ENCODE peak calls at places on chromosomes 2 and 18, in eight cellular contexts. Q is kidney; Y is mucosa of descending colon; O is CD4-positive, CD25-positive, alpha-beta regulatory T cell; G is body of pancreas; K is heart right ventricle; Z is left ventricle myocardium inferior; F is transverse colon. W is an unnamed sample. For H3K4me1, H3K36me3 and H3K9me3, the result is how much of the 10 kb centered on the place peaks cover.

GRCh38 chr18:62426191-62426488 is 96.7 kb upstream of the ZCCHC2 start:
- DNase-seq in Q (no peak), Y (no peak), O (no peak), G (no peak), K (no peak), Z (no peak), F (no peak), W (no peak)

GRCh38 chr2:242034996-242035814 is 165.7 kb downstream of the RTP5 start:
- DNase-seq in Q (no peak), Y (no peak), O (no peak), G (no peak), K (no peak), Z (no peak), F (no peak), W (no peak)

GRCh38 chr2:383888-384287 is 96.0 kb upstream of the ALKAL2 start:
- DNase-seq in Q (peak), Y (peak), O (no peak), G (no peak), K (no peak), Z (no peak), F (peak), W (no peak)

GRCh38 chr18:7749510-7749981 is 182.4 kb downstream of the PTPRM start:
- DNase-seq in Q (no peak), Y (no peak), O (no peak), G (no peak), K (no peak), Z (no peak), F (no peak), W (peak)

GRCh38 chr2:213306320-213306942 is 22.2 kb downstream of the SPAG16 start:
- DNase-seq in Q (no peak), Y (peak), O (no peak), G (peak), K (peak), Z (peak), F (peak), W (no peak)

GRCh38 chr2:151844217-151844896 is 16.1 kb upstream of the ARL5A start:
- DNase-seq in Q (no peak), Y (no peak), O (no peak), G (no peak), K (no peak), Z (no peak), F (no peak), W (no peak)

GRCh38 chr2:100821255-100821912 is 1.4 kb downstream of the NPAS2 start:
- DNase-seq in Q (no peak), Y (no peak), O (no peak), G (no peak), K (no peak), Z (no peak), F (no peak), W (no peak)

GRCh38 chr2:99709229-99709628 is 219.4 kb upstream of the REV1 start:
- DNase-seq in Q (no peak), Y (no peak), O (no peak), G (no peak), K (no peak), Z (no peak), F (no peak), W (no peak)

GRCh38 chr2:203453858-203454451 is 81.1 kb downstream of the RAPH1 start:
- DNase-seq in Q (no peak), Y (peak), O (peak), G (no peak), K (peak), Z (no peak), F (no peak), W (peak)

GRCh38 chr2:66432801-66433694 is 1.9 kb upstream of the MEIS1 start:
- DNase-seq in Q (peak), Y (peak), O (no peak), G (peak), K (peak), Z (peak), F (peak), W (peak)

GRCh38 chr2:6877402-6878305 is at the start of gene RSAD2:
- DNase-seq in Q (peak), Y (peak), O (peak), G (peak), K (peak), Z (no peak), F (peak), W (no peak)

GRCh38 chr2:95277246-95277906 is 3.1 kb downstream of the PROM2 start:
- DNase-seq in Q (peak), Y (peak), O (no peak), G (peak), K (no peak), Z (peak), F (peak), W (no peak)

GRCh38 chr2:165572155-165572554 is 102.7 kb downstream of the CSRNP3 start:
- DNase-seq in Q (no peak), Y (peak), O (no peak), G (no peak), K (no peak), Z (no peak), F (no peak), W (no peak)

GRCh38 chr2:13481201-13481600 is 764.5 kb downstream of the TRIB2 start:
- DNase-seq in Q (no peak), Y (no peak), O (no peak), G (no peak), K (no peak), Z (no peak), F (no peak), W (no peak)

GRCh38 chr2:173354073-173354600 is 535 bp upstream of the CDCA7 start:
- DNase-seq in Q (no peak), Y (no peak), O (no peak), G (no peak), K (no peak), Z (no peak), F (no peak), W (peak)

GRCh38 chr2:168216351-168217005 is 30.9 kb downstream of the STK39 start:
- DNase-seq in Q (no peak), Y (peak), O (no peak), G (no peak), K (no peak), Z (no peak), F (peak), W (no peak)

GRCh38 chr18:67217551-67218166 is 298.9 kb downstream of the DSEL start:
- DNase-seq in Q (no peak), Y (peak), O (peak), G (peak), K (peak), Z (no peak), F (peak), W (no peak)

GRCh38 chr18:79569720-79570119 is 109.9 kb upstream of the CTDP1 start:
- DNase-seq in Q (peak), Y (no peak), O (no peak), G (no peak), K (no peak), Z (no peak), F (peak), W (no peak)

GRCh38 chr2:101628050-101628392 is 69.5 kb upstream of the MAP4K4 start:
- DNase-seq in Q (no peak), Y (no peak), O (no peak), G (no peak), K (no peak), Z (no peak), F (no peak), W (no peak)

GRCh38 chr2:222433381-222434173 is 9.2 kb downstream of the SGPP2 start:
- DNase-seq in Q (no peak), Y (no peak), O (no peak), G (no peak), K (no peak), Z (no peak), F (peak), W (peak)

GRCh38 chr2:217944923-217945322 is 57.9 kb downstream of the TNS1 start:
- DNase-seq in Q (no peak), Y (no peak), O (no peak), G (no peak), K (no peak), Z (no peak), F (no peak), W (peak)

GRCh38 chr2:137950238-137950637 is 14.0 kb upstream of the HNMT start:
- DNase-seq in Q (no peak), Y (no peak), O (no peak), G (no peak), K (no peak), Z (no peak), F (no peak), W (no peak)

GRCh38 chr2:24124003-24124585 is 825 bp downstream of the FAM228B start:
- DNase-seq in Q (no peak), Y (no peak), O (no peak), G (no peak), K (no peak), Z (no peak), F (no peak), W (no peak)

GRCh38 chr2:30403592-30404353 is 43.3 kb upstream of the LCLAT1 start:
- DNase-seq in Q (no peak), Y (peak), O (no peak), G (no peak), K (no peak), Z (no peak), F (no peak), W (no peak)

GRCh38 chr2:190809876-190810525 is 70.6 kb upstream of the GLS start:
- DNase-seq in Q (no peak), Y (no peak), O (no peak), G (no peak), K (no peak), Z (no peak), F (no peak), W (no peak)

GRCh38 chr18:3721771-3722661 is 272.0 kb downstream of the TGIF1 start:
- DNase-seq in Q (no peak), Y (no peak), O (no peak), G (no peak), K (no peak), Z (no peak), F (no peak), W (no peak)

GRCh38 chr2:63093512-63093911 is 42.9 kb downstream of the OTX1 start:
- DNase-seq in Q (no peak), Y (no peak), O (no peak), G (no peak), K (no peak), Z (no peak), F (no peak), W (no peak)

GRCh38 chr2:60882971-60883753 is 1.8 kb downstream of the REL start:
- DNase-seq in Q (no peak), Y (peak), O (peak), G (no peak), K (no peak), Z (no peak), F (peak), W (no peak)

GRCh38 chr2:232421189-232421785 is 14.6 kb downstream of the ALPG start:
- DNase-seq in Q (no peak), Y (no peak), O (no peak), G (no peak), K (no peak), Z (no peak), F (no peak), W (no peak)

GRCh38 chr2:133566967-133567645 is 1.2 kb downstream of the NCKAP5 start:
- DNase-seq in Q (peak), Y (peak), O (no peak), G (no peak), K (peak), Z (peak), F (peak), W (no peak)

GRCh38 chr2:197307933-197308521 is 2.6 kb downstream of the ANKRD44 start:
- DNase-seq in Q (no peak), Y (peak), O (peak), G (no peak), K (no peak), Z (no peak), F (peak), W (no peak)

GRCh38 chr2:64315561-64315960 is 138.4 kb upstream of the LGALSL start:
- DNase-seq in Q (no peak), Y (no peak), O (no peak), G (no peak), K (no peak), Z (no peak), F (no peak), W (no peak)

GRCh38 chr18:48948112-48949050 is 2.4 kb downstream of the SMAD7 start:
- DNase-seq in Q (peak), Y (peak), O (peak), G (peak), K (no peak), Z (no peak), F (peak), W (peak)

GRCh38 chr2:69095246-69095645 is 82.3 kb downstream of the ANTXR1 start:
- DNase-seq in Q (no peak), Y (peak), O (no peak), G (no peak), K (peak), Z (no peak), F (no peak), W (no peak)

DNA sequence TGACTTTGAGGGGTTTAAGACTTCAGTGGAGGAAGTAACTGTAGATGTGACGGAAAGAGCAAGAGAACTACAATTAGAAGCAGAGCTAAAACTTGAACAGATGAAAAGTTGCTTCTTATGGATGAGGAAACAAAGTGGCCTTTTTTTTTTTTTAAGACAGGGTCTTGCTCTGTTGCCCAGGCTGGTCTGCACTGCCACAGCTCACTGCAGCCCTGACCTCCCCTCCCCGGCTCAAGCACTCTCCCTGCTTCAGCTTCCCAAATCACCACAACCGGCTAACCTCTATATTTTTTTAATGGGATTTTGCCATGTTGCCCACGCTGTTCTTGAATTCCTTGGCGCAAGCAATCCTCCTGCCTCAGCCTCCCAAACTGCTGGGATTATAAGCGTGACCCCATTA is 3.2 kb downstream of the MAP3K2 start:
- DNase-seq in Q (no peak), Y (no peak), O (no peak), G (no peak), K (no peak), Z (no peak), F (no peak), W (no peak)
- H3K4me1 ChIP-seq in Q (under half), Y (under half), O (under half), G (half or more), K (half or more), Z (half or more), F (half or more), W (under half)

GRCh38 chr2:9538000-9538507 is 17.6 kb downstream of the ADAM17 start:
- DNase-seq in Q (no peak), Y (no peak), O (no peak), G (no peak), K (no peak), Z (no peak), F (no peak), W (no peak)
- H3K36me3 ChIP-seq in Q (under half), Y (under half), O (under half), G (under half), K (half or more), Z (under half), F (under half), W (under half)

DNA sequence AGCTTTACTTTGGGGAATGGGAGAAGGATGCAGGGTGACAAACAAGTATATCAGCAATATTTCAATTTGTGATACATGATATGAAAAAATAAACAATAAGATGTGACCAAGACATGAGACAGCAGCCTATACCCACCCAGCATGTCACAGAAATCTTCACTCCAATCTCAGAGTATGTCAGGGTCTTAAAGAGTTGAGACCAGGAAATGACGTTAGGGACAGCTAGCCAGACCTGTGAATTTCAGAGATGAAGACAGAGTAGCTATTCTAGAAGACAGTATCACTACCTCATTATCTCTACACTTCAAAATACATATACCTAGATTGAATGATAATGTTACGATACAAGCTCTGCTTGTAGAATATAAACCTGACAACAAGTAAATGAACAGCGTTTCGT is 282.8 kb downstream of the ZEB2 start:
- DNase-seq in Q (no peak), Y (no peak), O (no peak), G (no peak), K (no peak), Z (no peak), F (no peak), W (no peak)
- H3K9me3 ChIP-seq in Q (under half), Y (under half), O (under half), G (under half), K (under half), Z (under half), F (under half), W (under half)

DNA sequence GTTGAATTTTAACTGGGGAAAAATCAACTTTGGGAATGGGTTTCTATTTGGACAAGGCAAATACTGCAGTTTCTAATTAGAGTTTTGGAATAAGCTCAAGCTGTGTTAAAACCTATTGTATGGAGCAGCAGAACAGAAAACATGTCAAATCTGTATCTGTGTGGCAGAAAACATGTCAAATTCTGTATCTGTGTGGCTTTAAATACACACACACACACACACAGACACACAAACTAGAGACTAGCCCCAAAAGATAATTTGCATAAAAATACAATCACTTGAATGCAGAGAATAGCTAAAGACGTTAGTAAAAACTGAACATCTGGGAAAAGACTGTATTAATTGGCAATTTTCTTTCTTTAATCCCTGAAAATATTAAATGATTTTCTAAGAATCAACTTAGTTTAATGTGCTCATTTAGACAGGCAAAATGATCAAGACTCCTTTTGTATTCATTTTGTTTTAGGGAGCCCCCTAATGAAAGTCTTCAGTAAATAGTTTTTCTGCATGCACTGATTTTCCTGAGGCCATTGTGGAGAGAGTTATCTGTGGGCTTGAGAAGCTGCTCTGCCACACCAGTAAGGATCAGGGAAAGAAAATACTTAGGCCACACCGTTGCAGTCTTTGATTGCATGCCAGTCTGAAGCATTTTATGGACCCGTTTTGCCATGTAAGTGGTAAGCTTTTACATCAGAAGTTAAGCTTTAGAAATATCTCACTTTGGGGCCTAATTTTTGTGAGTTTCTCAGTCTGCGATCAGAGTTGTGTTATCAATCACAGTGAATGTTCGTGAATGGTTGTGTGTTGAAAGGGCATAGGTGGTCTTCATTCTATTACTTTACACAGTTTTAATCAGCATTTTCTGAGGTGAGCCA is 2.2 kb downstream of the SPATS2L start:
- DNase-seq in Q (no peak), Y (no peak), O (no peak), G (no peak), K (no peak), Z (no peak), F (no peak), W (no peak)
- H3K4me1 ChIP-seq in Q (under half), Y (under half), O (under half), G (half or more), K (under half), Z (half or more), F (under half), W (half or more)